ENCODE peak calls at places on chromosomes 5 and 9, in seven cellular contexts. T, O, C, X, I, Z and H are unnamed samples.

GRCh38 chr9:34096751-34097150 is 29.7 kb downstream of the DCAF12 start:
- DNase-seq in Z (no peak), X (no peak), O (no peak), C (no peak), T (no peak), I (no peak), H (no peak)

GRCh38 chr5:149632311-149633251 is 51.3 kb downstream of the ARHGEF37 start:
- DNase-seq in T (no peak), I (no peak), Z (no peak), C (no peak), O (peak), X (no peak), H (no peak)

GRCh38 chr5:100623719-100624118 is 88.5 kb downstream of the FAM174A start:
- DNase-seq in X (no peak), I (no peak), C (no peak), Z (peak), O (peak), T (no peak), H (no peak)

GRCh38 chr5:76602094-76602726 is 21.0 kb downstream of the F2RL2 start:
- DNase-seq in X (no peak), C (no peak), T (no peak), O (no peak), Z (no peak), I (no peak), H (no peak)

GRCh38 chr5:134742134-134742533 is 3.8 kb downstream of the CAMLG start:
- DNase-seq in C (no peak), I (no peak), O (no peak), X (no peak), Z (no peak), T (no peak), H (no peak)

GRCh38 chr5:18281947-18282557 is 647.8 kb downstream of the TAF11L14 start:
- DNase-seq in C (no peak), T (no peak), X (no peak), I (no peak), O (peak), Z (peak), H (no peak)

GRCh38 chr5:177490311-177490991 is 7.0 kb downstream of the PDLIM7 start:
- DNase-seq in C (no peak), O (no peak), T (no peak), Z (no peak), I (no peak), X (no peak), H (no peak)

GRCh38 chr9:113593682-113594281 is 130.3 kb downstream of the RGS3 start:
- DNase-seq in X (peak), T (peak), I (peak), O (peak), Z (peak), C (peak), H (peak)

GRCh38 chr5:141493500-141494422 is 4.9 kb downstream of the PCDHGC5 start:
- DNase-seq in O (peak), X (no peak), I (no peak), C (no peak), Z (no peak), T (no peak), H (no peak)

GRCh38 chr5:87069974-87070608 is 197.6 kb upstream of the RASA1 start:
- DNase-seq in X (no peak), C (no peak), I (peak), Z (peak), O (peak), T (no peak), H (no peak)

GRCh38 chr9:69332067-69332685 is 7.2 kb downstream of the ENTREP1 start:
- DNase-seq in X (no peak), Z (no peak), T (no peak), C (no peak), I (no peak), O (no peak), H (no peak)

GRCh38 chr5:68482199-68482598 is 266.6 kb downstream of the PIK3R1 start:
- DNase-seq in O (peak), Z (peak), T (no peak), C (no peak), I (no peak), X (no peak), H (no peak)

GRCh38 chr9:89277454-89277853 is 33.5 kb upstream of the CKS2 start:
- DNase-seq in C (no peak), O (no peak), X (no peak), Z (no peak), T (no peak), I (no peak), H (no peak)

GRCh38 chr9:113590991-113591898 is 127.7 kb downstream of the RGS3 start:
- DNase-seq in T (peak), I (peak), C (peak), Z (peak), O (peak), X (peak), H (peak)

GRCh38 chr9:967851-968641 is 8.4 kb upstream of the DMRT3 start:
- DNase-seq in X (no peak), T (peak), O (no peak), I (no peak), Z (peak), C (peak), H (no peak)

GRCh38 chr5:65925094-65925600 is 1.2 kb upstream of the ERBIN start:
- DNase-seq in Z (peak), C (peak), O (peak), X (no peak), I (peak), T (peak), H (no peak)

GRCh38 chr9:121568541-121569265 is 69.1 kb upstream of the GGTA1 start:
- DNase-seq in I (peak), O (peak), T (no peak), X (no peak), C (no peak), Z (no peak), H (no peak)

GRCh38 chr9:124747065-124747464 is 24.0 kb downstream of the NR6A1 start:
- DNase-seq in T (no peak), Z (no peak), C (no peak), I (no peak), O (no peak), X (no peak), H (no peak)

GRCh38 chr9:12720551-12720950 is 27.4 kb downstream of the TYRP1 start:
- DNase-seq in C (no peak), T (no peak), O (no peak), Z (no peak), I (no peak), X (no peak), H (no peak)

GRCh38 chr9:12726795-12727194 is 33.6 kb downstream of the TYRP1 start:
- DNase-seq in O (no peak), I (no peak), Z (no peak), X (no peak), C (no peak), T (no peak), H (no peak)

GRCh38 chr9:12719431-12719830 is 26.2 kb downstream of the TYRP1 start:
- DNase-seq in O (peak), Z (peak), C (no peak), T (no peak), X (no peak), I (no peak), H (no peak)

GRCh38 chr9:12722131-12722530 is 28.9 kb downstream of the TYRP1 start:
- DNase-seq in X (no peak), T (no peak), Z (no peak), C (no peak), O (peak), I (no peak), H (no peak)

DNA sequence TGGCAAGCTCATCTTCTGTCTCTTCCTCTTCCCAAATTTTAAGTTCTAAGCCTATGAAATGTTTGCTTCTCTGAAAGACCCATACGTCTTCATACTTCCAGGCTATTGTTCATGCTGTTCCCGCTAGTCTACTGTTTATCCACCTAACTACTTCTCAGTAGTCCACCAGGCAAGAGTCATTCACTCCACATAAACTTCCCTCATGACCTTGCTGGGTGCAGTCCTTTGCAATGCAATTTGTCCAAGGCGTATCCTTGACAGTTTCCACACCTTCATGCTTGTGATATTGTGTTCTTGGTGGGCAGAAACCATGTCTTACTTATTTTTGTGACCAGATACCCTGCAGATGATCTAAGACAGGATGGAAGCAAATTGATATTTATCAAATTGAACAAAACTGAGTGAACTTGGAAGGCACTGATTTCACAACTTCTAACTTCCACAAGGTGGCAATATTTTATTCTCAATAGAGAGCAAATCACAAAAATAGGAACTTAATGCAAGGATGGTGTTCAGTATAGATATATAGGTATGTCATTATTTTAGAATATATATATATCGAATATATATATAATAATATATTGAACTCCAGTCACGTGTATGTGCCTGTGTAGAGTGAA is 30.3 kb downstream of the TYRP1 start:
- DNase-seq in T (no peak), O (peak), C (no peak), X (no peak), I (no peak), Z (peak), H (no peak)
- TF ChIP-seq CTCF in T (peak), O (peak), C (peak), X (peak), I (peak), Z (peak), H (peak)

GRCh38 chr5:91182763-91183162 is 200.4 kb downstream of the ARRDC3 start:
- DNase-seq in I (peak), T (no peak), C (no peak), O (peak), X (no peak), Z (peak), H (no peak)
- TF ChIP-seq CTCF in I (no peak), T (peak), C (no peak), O (peak), X (no peak), Z (peak), H (no peak)

DNA sequence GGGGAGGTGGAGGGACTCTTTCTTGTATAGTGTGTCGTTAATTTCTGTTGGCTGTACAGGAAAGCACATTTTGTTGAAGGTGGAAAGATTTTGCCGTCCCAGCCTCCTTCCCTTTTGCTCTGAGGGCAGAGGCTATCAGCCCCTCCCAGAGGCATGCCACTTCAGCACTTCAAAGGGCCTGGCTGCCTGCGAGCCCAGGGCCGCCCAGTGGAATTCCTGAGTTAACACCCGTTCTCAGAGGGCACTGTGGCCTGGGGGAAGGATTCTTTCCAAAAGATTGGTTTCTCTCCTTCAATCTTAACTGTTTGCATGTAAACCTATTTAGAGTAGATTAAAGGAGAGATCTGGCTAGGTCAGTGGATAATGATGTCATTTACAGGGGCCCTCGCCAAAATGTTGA is 238.6 kb downstream of the FANCC start:
- DNase-seq in T (peak), C (peak), I (no peak), X (no peak), Z (no peak), O (no peak), H (no peak)
- TF ChIP-seq CTCF in T (peak), C (no peak), I (no peak), X (no peak), Z (no peak), O (no peak), H (peak)

DNA sequence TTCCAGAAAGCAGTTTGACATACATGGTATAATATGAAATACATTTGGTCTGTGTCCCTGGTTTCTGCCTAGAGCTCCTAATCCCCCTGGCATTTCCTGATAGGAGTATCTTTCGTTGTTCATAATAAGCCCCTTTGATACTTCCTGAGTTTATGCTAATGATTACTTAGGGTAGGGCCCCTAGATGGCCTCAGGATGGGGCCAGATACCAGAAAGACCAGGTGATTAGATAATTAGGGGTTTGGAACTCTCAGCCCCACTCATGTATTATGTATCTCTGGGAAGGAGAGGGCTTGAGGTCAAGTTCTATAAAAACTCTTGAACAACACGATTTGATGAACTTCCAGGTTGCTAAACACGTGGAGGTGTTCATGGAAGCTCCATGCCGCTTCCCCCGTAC is 163.3 kb upstream of the ZNF608 start:
- DNase-seq in T (no peak), C (no peak), I (no peak), X (no peak), O (no peak), Z (no peak), H (no peak)
- TF ChIP-seq CTCF in T (peak), C (no peak), I (no peak), X (no peak), O (no peak), Z (no peak), H (no peak)

DNA sequence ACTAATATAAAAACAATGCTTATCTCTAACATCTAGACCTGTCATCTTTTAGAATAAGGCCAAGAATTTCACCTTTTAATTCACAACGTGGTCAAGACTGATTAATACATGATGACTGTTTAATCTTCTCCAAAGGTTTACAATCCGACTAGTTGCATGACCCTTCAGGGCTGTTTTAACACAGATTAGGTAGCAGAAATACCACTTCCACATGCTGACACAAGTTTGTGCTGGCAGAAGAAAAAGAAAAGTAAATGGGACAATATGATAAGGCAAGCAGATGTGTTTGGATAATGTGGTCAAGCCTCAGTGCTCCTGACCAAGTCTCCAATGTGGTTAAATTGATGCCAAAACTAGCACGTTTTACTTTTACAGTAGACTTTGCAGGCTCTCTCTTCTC is 31.1 kb downstream of the SEMA6A start:
- DNase-seq in C (no peak), Z (no peak), I (no peak), O (no peak), X (no peak), T (no peak), H (no peak)
- TF ChIP-seq CTCF in C (no peak), Z (no peak), I (no peak), O (no peak), X (no peak), T (no peak), H (no peak)

DNA sequence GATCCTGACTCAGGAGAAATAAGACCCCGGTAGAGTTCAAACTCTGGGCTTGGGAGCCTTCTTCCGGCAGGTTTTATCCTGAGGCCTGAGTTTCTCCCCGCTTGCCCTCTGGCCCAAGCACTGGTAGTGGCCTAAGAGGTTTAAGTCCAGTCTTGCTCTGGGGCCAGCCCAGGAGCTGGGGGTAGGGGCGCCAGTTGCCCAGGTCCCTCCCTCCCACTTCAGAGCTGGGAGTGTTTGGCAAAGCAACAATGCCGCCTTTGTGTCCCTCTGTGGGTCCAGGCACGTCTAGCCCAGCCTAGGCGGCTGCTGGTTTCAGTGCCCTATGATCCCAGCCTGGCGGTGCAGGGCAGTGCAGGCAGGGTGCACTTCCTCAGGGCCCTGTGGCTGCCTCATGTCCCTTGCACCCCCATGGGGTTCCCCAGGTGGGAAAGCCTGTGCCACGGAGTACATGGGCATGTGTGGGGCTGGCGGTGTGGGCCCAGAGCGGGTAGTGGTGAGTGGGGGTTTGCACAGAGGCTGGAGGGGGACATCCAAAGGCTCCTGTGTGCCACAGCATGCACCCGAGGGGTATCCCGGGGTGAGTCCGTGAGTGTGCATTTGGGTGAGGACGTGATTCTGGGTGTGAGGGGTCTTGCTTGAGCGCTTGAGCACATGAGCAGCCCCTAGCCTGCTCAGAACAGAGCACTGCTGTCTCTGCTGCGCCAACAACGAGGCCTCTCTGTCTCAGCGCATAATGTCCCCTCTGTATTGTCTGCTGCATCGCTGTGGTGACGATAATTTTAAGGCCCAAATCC is 61.7 kb upstream of the PSD2 start:
- DNase-seq in O (no peak), X (no peak), C (no peak), I (no peak), Z (no peak), T (no peak), H (no peak)
- TF ChIP-seq CTCF in O (no peak), X (no peak), C (no peak), I (no peak), Z (no peak), T (no peak), H (no peak)

GRCh38 chr9:12699529-12699928 is 6.3 kb downstream of the TYRP1 start:
- DNase-seq in O (peak), Z (peak), X (no peak), T (no peak), C (no peak), I (no peak), H (no peak)

GRCh38 chr9:12703996-12704395 is 10.8 kb downstream of the TYRP1 start:
- DNase-seq in X (no peak), O (peak), Z (no peak), I (no peak), C (no peak), T (no peak), H (no peak)

GRCh38 chr9:12705738-12706391 is 12.7 kb downstream of the TYRP1 start:
- DNase-seq in O (no peak), I (no peak), T (no peak), X (no peak), C (no peak), Z (no peak), H (no peak)

GRCh38 chr9:12698986-12699385 is 5.8 kb downstream of the TYRP1 start:
- DNase-seq in Z (no peak), C (no peak), X (no peak), I (no peak), O (no peak), T (no peak), H (no peak)

DNA sequence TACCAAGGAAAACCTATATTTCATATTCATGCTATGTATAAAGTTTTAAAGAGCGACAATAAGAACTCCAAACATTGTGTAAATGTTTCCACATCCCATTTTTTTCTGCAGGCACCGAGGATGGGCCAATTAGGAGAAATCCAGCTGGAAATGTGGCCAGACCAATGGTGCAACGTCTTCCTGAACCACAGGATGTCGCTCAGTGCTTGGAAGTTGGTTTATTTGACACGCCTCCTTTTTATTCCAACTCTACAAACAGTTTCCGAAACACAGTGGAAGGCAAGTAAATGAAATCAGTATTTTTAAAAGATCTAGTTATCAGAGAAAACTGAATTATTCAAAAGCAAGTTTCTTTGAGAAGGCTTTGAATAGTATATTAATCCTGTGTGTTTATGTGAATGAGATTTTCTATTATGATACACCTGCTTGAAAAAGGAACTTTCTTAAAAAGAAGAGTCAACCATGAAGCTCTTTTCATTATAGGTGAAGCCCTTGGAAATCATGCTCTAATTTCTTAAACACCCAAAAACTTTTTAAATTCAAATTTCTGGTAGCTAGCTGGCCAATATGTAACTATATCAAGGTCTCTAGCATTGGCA is 9.1 kb downstream of the TYRP1 start:
- DNase-seq in T (peak), I (peak), C (peak), O (peak), X (no peak), Z (no peak), H (no peak)
- TF ChIP-seq CTCF in T (peak), I (peak), C (peak), O (peak), X (peak), Z (no peak), H (peak)

GRCh38 chr5:350355-350754 is 28.8 kb downstream of the AHRR start:
- DNase-seq in O (no peak), C (peak), Z (peak), X (peak), T (peak), I (no peak), H (no peak)
- TF ChIP-seq CTCF in O (peak), C (no peak), Z (peak), X (no peak), T (peak), I (no peak), H (no peak)

DNA sequence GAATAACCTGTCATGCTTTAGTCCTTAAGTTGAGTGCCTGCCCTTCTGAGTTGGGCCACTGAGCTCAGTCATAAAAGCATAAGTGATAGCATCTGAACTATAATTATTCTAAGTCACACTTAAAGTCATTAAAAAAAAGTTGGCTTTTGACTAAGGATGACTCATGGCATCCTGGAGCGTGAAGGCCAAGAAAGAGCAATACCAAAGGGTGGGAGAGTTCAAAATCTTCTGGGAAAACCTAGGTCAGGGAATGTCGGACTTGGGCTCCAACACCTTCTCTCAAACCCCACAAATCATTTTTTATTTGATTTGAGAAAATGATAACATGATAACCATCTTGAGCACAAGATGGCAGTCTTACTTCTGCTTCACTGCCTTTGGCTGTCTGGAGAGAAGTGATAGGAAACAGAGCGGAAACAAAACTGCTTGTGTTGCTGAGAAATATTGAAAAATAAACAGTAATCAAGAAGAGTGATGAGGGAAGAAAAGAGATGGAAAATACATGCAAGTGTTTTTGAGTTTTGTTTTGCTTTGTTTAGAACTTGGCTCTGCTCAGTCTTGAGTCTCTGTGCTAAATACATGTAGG is 16.9 kb upstream of the NTRK2 start:
- DNase-seq in T (no peak), O (no peak), Z (no peak), X (no peak), C (no peak), I (no peak), H (no peak)
- TF ChIP-seq CTCF in T (no peak), O (no peak), Z (no peak), X (peak), C (no peak), I (no peak), H (no peak)